ENCODE peak calls at places on chromosomes 13 and 19, in six cellular contexts. I is C1 segment of cervical spinal cord; Z is HepG2; H is NCI-H510A treated with DMSO at 0.1 percent for 48 hours; W is stimulated activated CD8-positive, alpha-beta memory T cell treated with anti-CD3 and anti-CD28 coated beads, Interleukin-7, amount 100 ng/mL, for 1 hour; N is iPS-NIHi11. V is an unnamed sample.

GRCh38 chr19:55345818-55346724 is 6.4 kb downstream of the KMT5C start:
- DNase-seq in W (no peak), I (no peak), N (peak), Z (no peak), H (no peak), V (peak)

GRCh38 chr19:17681505-17682125 is 6.5 kb downstream of the UNC13A start:
- DNase-seq in Z (no peak), H (no peak), I (no peak), N (peak), W (peak), V (no peak)

GRCh38 chr13:44818428-44818827 is 170.8 kb downstream of the NUFIP1 start:
- DNase-seq in I (no peak), H (no peak), N (peak), Z (peak), W (no peak), V (no peak)

GRCh38 chr19:6854758-6855157 is 32.6 kb upstream of the ADGRE1 start:
- DNase-seq in H (no peak), Z (no peak), I (no peak), N (no peak), W (no peak), V (no peak)

GRCh38 chr19:32817252-32817912 is 52.2 kb downstream of the SLC7A9 start:
- DNase-seq in N (no peak), H (peak), W (no peak), Z (peak), I (no peak), V (no peak)

GRCh38 chr19:23799321-23799720 is 40.6 kb upstream of the ZNF681 start:
- DNase-seq in I (no peak), N (no peak), H (no peak), W (no peak), Z (no peak), V (no peak)

GRCh38 chr19:51029718-51030117 is 3.3 kb upstream of the KLK11 start:
- DNase-seq in Z (no peak), N (no peak), H (no peak), W (no peak), I (no peak), V (no peak)

GRCh38 chr19:55935206-55935605 is 3.1 kb upstream of the NLRP13 start:
- DNase-seq in N (no peak), Z (no peak), I (no peak), W (no peak), H (no peak), V (no peak)

GRCh38 chr19:19214892-19215291 is 3.1 kb downstream of the NCAN start:
- DNase-seq in I (no peak), H (no peak), N (peak), Z (peak), W (no peak), V (no peak)

GRCh38 chr13:20099319-20099718 is 61.5 kb downstream of the GJA3 start:
- DNase-seq in W (no peak), N (peak), Z (no peak), I (no peak), H (no peak), V (no peak)

GRCh38 chr13:40402931-40403412 is 263.5 kb downstream of the FOXO1 start:
- DNase-seq in H (no peak), W (no peak), N (peak), I (no peak), Z (peak), V (no peak)

GRCh38 chr13:61039302-61039701 is 376.3 kb downstream of the PCDH20 start:
- DNase-seq in Z (no peak), H (no peak), N (no peak), I (no peak), W (no peak), V (no peak)

GRCh38 chr13:76641056-76641455 is 245.1 kb downstream of the KCTD12 start:
- DNase-seq in Z (no peak), N (no peak), I (no peak), H (no peak), W (no peak), V (no peak)

V was measured in tibial nerve.